ENCODE peak calls at places on chromosomes 6 and 20, in four cellular contexts. T, Z, O and P are unnamed samples.

GRCh38 chr6:88997365-88997764 is 33.9 kb upstream of the RNGTT start:
- DNase-seq in T (no peak), Z (no peak), O (no peak), P (no peak)

GRCh38 chr20:13661070-13661687 is 22.4 kb upstream of the TASP1 start:
- DNase-seq in T (no peak), Z (no peak), O (no peak), P (no peak)

GRCh38 chr6:7389162-7389450 is 436 bp downstream of the CAGE1 start:
- DNase-seq in T (peak; percentile 71), Z (no peak), O (no peak), P (peak; percentile 71)

GRCh38 chr6:4644962-4645361 is 131.2 kb upstream of the CDYL start:
- DNase-seq in T (peak; percentile 20), Z (no peak), O (no peak), P (no peak)

GRCh38 chr6:36326351-36326995 is 10.2 kb downstream of the BNIP5 start:
- DNase-seq in T (peak; percentile 27), Z (no peak), O (no peak), P (no peak)

GRCh38 chr6:12148841-12149240 is 136.7 kb downstream of the HIVEP1 start:
- DNase-seq in T (no peak), Z (no peak), O (no peak), P (no peak)

GRCh38 chr6:127514396-127515227 is 4.5 kb downstream of the MTCL3 start:
- DNase-seq in T (peak; percentile 48), Z (no peak), O (no peak), P (no peak)

GRCh38 chr6:40377173-40377806 is 209.9 kb downstream of the LRFN2 start:
- DNase-seq in T (no peak), Z (no peak), O (no peak), P (no peak)

GRCh38 chr20:46631212-46631869 is 19.9 kb downstream of the SLC13A3 start:
- DNase-seq in T (peak; percentile 15), Z (peak; percentile 17), O (peak; percentile 98), P (no peak)

GRCh38 chr6:116111552-116112528 is 11.2 kb downstream of the NT5DC1 start:
- DNase-seq in T (peak; percentile 44), Z (peak; percentile 49), O (peak; percentile 60), P (peak; percentile 43)

GRCh38 chr6:127866766-127867165 is 34.1 kb downstream of the THEMIS start:
- DNase-seq in T (no peak), Z (no peak), O (no peak), P (no peak)

GRCh38 chr6:45136495-45136894 is 191.6 kb upstream of the RUNX2 start:
- DNase-seq in T (no peak), Z (no peak), O (no peak), P (no peak)

GRCh38 chr20:54343634-54344033 is 131.8 kb upstream of the DOK5 start:
- DNase-seq in T (no peak), Z (no peak), O (no peak), P (no peak)

GRCh38 chr20:63551068-63551467 is 2.9 kb upstream of the FNDC11 start:
- DNase-seq in T (no peak), Z (no peak), O (no peak), P (no peak)

GRCh38 chr6:4351857-4352669 is 216.7 kb upstream of the ECI2 start:
- DNase-seq in T (peak; percentile 95), Z (peak; percentile 79), O (no peak), P (peak; percentile 22)

GRCh38 chr6:25249133-25249532 is 30.0 kb upstream of the CARMIL1 start:
- DNase-seq in T (no peak), Z (no peak), O (no peak), P (no peak)

GRCh38 chr6:63537126-63537958 is 34.9 kb upstream of the LOC128125822 start:
- DNase-seq in T (no peak), Z (peak; percentile 76), O (no peak), P (no peak)

GRCh38 chr20:4601630-4602296 is 119.9 kb upstream of the PRND start:
- DNase-seq in T (no peak), Z (no peak), O (no peak), P (no peak)

GRCh38 chr6:1952726-1953360 is 292.6 kb downstream of the GMDS start:
- DNase-seq in T (peak; percentile 100), Z (peak; percentile 60), O (no peak), P (no peak)

GRCh38 chr20:49562341-49563014 is 5.5 kb downstream of the PTGIS start:
- DNase-seq in T (peak; percentile 84), Z (peak; percentile 27), O (no peak), P (peak; percentile 41)

GRCh38 chr20:13672657-13673056 is 33.9 kb upstream of the TASP1 start:
- DNase-seq in T (no peak), Z (no peak), O (no peak), P (no peak)

GRCh38 chr6:159212026-159212425 is 42.8 kb downstream of the FNDC1 start:
- DNase-seq in T (no peak), Z (no peak), O (no peak), P (no peak)

GRCh38 chr6:167746377-167747151 is 80.1 kb upstream of the AFDN start:
- DNase-seq in T (no peak), Z (no peak), O (no peak), P (no peak)

GRCh38 chr6:130161627-130162404 is 60.9 kb downstream of the SAMD3 start:
- DNase-seq in T (peak; percentile 65), Z (no peak), O (no peak), P (no peak)

GRCh38 chr6:2147737-2148448 is 97.5 kb downstream of the GMDS start:
- DNase-seq in T (peak; percentile 71), Z (no peak), O (no peak), P (no peak)

GRCh38 chr6:109493865-109494264 is 10.8 kb upstream of the ZBTB24 start:
- DNase-seq in T (no peak), Z (no peak), O (no peak), P (no peak)

GRCh38 chr6:69624944-69625343 is 171.9 kb downstream of the LMBRD1 start:
- DNase-seq in T (no peak), Z (no peak), O (no peak), P (no peak)

GRCh38 chr20:1324598-1325172 is 4.3 kb downstream of the SDCBP2 start:
- DNase-seq in T (peak; percentile 91), Z (peak; percentile 42), O (no peak), P (peak; percentile 31)

GRCh38 chr20:37344506-37345338 is 1.2 kb upstream of the SRC start:
- DNase-seq in T (no peak), Z (peak; percentile 85), O (peak; percentile 77), P (no peak)

GRCh38 chr20:35947489-35947888 is 6.8 kb downstream of the SCAND1 start:
- DNase-seq in T (peak; percentile 4), Z (peak; percentile 68), O (peak; percentile 69), P (peak; percentile 20)
- TF ChIP-seq MAZ in T (no peak), Z (no peak), O (no peak), P (no peak)

GRCh38 chr6:83180396-83180950 is 12.6 kb downstream of the PGM3 start:
- DNase-seq in T (no peak), Z (no peak), O (no peak), P (no peak)
- TF ChIP-seq MAZ in T (no peak), Z (no peak), O (no peak), P (no peak)

GRCh38 chr6:169341065-169341464 is 87.4 kb upstream of the THBS2 start:
- DNase-seq in T (no peak), Z (no peak), O (no peak), P (no peak)

GRCh38 chr6:169344651-169345050 is 91.0 kb upstream of the THBS2 start:
- DNase-seq in T (no peak), Z (no peak), O (no peak), P (no peak)

GRCh38 chr6:169343886-169344525 is 90.4 kb upstream of the THBS2 start:
- DNase-seq in T (no peak), Z (no peak), O (no peak), P (no peak)

GRCh38 chr6:169341706-169342105 is 88.1 kb upstream of the THBS2 start:
- DNase-seq in T (no peak), Z (no peak), O (no peak), P (no peak)

DNA sequence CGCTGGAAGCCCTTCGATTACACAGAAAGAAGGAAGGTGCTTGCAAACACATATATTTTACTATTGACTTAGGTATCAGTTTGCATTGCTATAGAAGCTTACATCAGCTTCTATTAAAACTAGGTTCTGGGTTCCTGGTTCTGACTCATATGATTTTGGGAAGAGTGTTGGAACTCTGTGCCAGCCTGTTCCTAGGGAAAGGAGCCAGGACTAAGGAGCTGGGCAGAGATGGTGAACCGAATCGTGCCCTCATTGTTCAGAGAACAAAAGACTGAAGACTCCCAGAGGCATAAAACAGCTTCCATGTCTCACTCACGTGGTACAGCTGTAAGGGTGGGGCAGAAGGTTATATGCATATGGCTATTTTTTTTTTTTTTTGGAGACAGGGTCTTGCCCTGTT is 89.0 kb upstream of the THBS2 start:
- DNase-seq in T (no peak), Z (no peak), O (no peak), P (no peak)
- TF ChIP-seq MAZ in T (no peak), Z (no peak), O (no peak), P (no peak)

GRCh38 chr6:14458669-14459266 is 341.2 kb downstream of the CD83 start:
- DNase-seq in T (peak; percentile 97), Z (peak; percentile 13), O (no peak), P (no peak)
- TF ChIP-seq MAZ in T (no peak), Z (no peak), O (no peak), P (no peak)

GRCh38 chr6:134449004-134449403 is 131.1 kb upstream of the SGK1 start:
- DNase-seq in T (no peak), Z (no peak), O (no peak), P (no peak)

GRCh38 chr6:134446901-134447300 is 129.0 kb upstream of the SGK1 start:
- DNase-seq in T (peak; percentile 43), Z (no peak), O (no peak), P (no peak)

GRCh38 chr6:134447883-134448387 is 130.0 kb upstream of the SGK1 start:
- DNase-seq in T (peak; percentile 98), Z (no peak), O (no peak), P (no peak)

GRCh38 chr6:134447423-134447822 is 129.5 kb upstream of the SGK1 start:
- DNase-seq in T (peak; percentile 65), Z (no peak), O (no peak), P (no peak)

GRCh38 chr6:134446228-134446848 is 128.4 kb upstream of the SGK1 start:
- DNase-seq in T (peak; percentile 78), Z (no peak), O (no peak), P (no peak)
- TF ChIP-seq MAZ in T (no peak), Z (no peak), O (no peak), P (no peak)

GRCh38 chr20:23343590-23343989 is 7.0 kb upstream of the NXT1 start:
- DNase-seq in T (no peak), Z (no peak), O (no peak), P (no peak)
- TF ChIP-seq MAZ in T (no peak), Z (no peak), O (no peak), P (no peak)